ENCODE peak calls at places on chromosomes 4 and X, in eight cellular contexts. G is IMR-90, X is cardiac fibroblast, P is MM.1S, W is body of pancreas, Z is cardiac muscle cell, Q is A549, T is adrenal gland. K is an unnamed sample.

GRCh38 chr4:101973331-101973730 is 182.8 kb downstream of the BANK1 start:
- DNase-seq in Z (no peak), T (no peak), P (no peak), G (peak; percentile 50), X (no peak), W (no peak), Q (no peak), K (no peak)

GRCh38 chrX:30659421-30659820 is 6.2 kb downstream of the GK start:
- DNase-seq in P (no peak), W (no peak), Q (peak; percentile 27), G (peak; percentile 95), X (peak; percentile 84), T (no peak), Z (no peak), K (peak; percentile 64)

GRCh38 chr4:8675383-8675782 is 82.8 kb downstream of the CPZ start:
- DNase-seq in W (peak; percentile 16), Z (peak; percentile 85), Q (peak; percentile 10), P (peak; percentile 46), T (no peak), X (peak; percentile 10), G (peak; percentile 2), K (no peak)

GRCh38 chr4:138062929-138063328 is 179.2 kb downstream of the SLC7A11 start:
- DNase-seq in Q (no peak), P (no peak), T (no peak), Z (no peak), G (peak; percentile 79), X (peak; percentile 53), W (no peak), K (peak; percentile 40)

GRCh38 chr4:149498246-149498645 is 317.4 kb downstream of the IQCM start:
- DNase-seq in P (no peak), X (no peak), Q (no peak), W (no peak), T (no peak), G (no peak), Z (no peak), K (no peak)

GRCh38 chrX:40778861-40779575 is 43.7 kb upstream of the MED14 start:
- DNase-seq in Q (no peak), P (no peak), X (peak; percentile 14), Z (no peak), G (peak; percentile 72), T (no peak), W (no peak), K (peak; percentile 18)

GRCh38 chr4:57710053-57710452 is 599.9 kb upstream of the IGFBP7 start:
- DNase-seq in W (no peak), X (no peak), Q (no peak), P (no peak), G (no peak), Z (no peak), T (no peak), K (no peak)

GRCh38 chrX:111181883-111182400 is 86.0 kb downstream of the PAK3 start:
- DNase-seq in Z (no peak), P (no peak), X (no peak), G (no peak), Q (no peak), T (no peak), W (no peak), K (no peak)

GRCh38 chr4:8287606-8288280 is 18.2 kb downstream of the HTRA3 start:
- DNase-seq in Q (no peak), P (no peak), Z (no peak), G (no peak), X (no peak), W (no peak), T (no peak), K (no peak)

GRCh38 chr4:172843273-172843672 is 325.3 kb upstream of the GALNT7 start:
- DNase-seq in W (no peak), T (no peak), Z (no peak), X (no peak), Q (no peak), P (no peak), G (no peak), K (no peak)

GRCh38 chr4:16472537-16472936 is 246.3 kb upstream of the TAPT1 start:
- DNase-seq in X (no peak), Q (no peak), G (no peak), T (no peak), W (no peak), P (no peak), Z (no peak), K (no peak)

GRCh38 chr4:89434364-89434988 is 126.9 kb upstream of the GPRIN3 start:
- DNase-seq in P (peak; percentile 69), Q (peak; percentile 53), X (peak; percentile 62), T (no peak), G (peak; percentile 35), W (no peak), Z (peak; percentile 53), K (peak; percentile 41)

GRCh38 chrX:150767475-150768131 is 74.4 kb downstream of the MTMR1 start:
- DNase-seq in X (peak; percentile 84), G (peak; percentile 92), Q (no peak), W (no peak), Z (no peak), P (no peak), T (peak; percentile 30), K (peak; percentile 74)

GRCh38 chr4:112753333-112753732 is 116.4 kb downstream of the LARP7 start:
- DNase-seq in P (no peak), Q (no peak), T (no peak), G (no peak), W (no peak), X (no peak), Z (no peak), K (no peak)

GRCh38 chrX:151488677-151489076 is 74.8 kb upstream of the PASD1 start:
- DNase-seq in G (no peak), W (no peak), P (no peak), Q (peak; percentile 13), Z (peak; percentile 2), X (no peak), T (peak; percentile 29), K (no peak)

GRCh38 chr4:48122756-48123155 is 11.3 kb downstream of the TXK start:
- DNase-seq in G (no peak), W (no peak), P (no peak), T (no peak), Q (no peak), Z (peak; percentile 35), X (no peak), K (no peak)

GRCh38 chr4:48124870-48125269 is 9.2 kb downstream of the TXK start:
- DNase-seq in G (no peak), T (no peak), P (no peak), Q (no peak), W (no peak), Z (no peak), X (no peak), K (no peak)

GRCh38 chr4:48120132-48120531 is 13.9 kb downstream of the TXK start:
- DNase-seq in Z (no peak), X (no peak), Q (no peak), T (no peak), G (no peak), P (no peak), W (no peak), K (no peak)

GRCh38 chr4:48118081-48118480 is 16.0 kb downstream of the TXK start:
- DNase-seq in Q (no peak), P (no peak), T (no peak), W (no peak), Z (no peak), X (no peak), G (no peak), K (no peak)

DNA sequence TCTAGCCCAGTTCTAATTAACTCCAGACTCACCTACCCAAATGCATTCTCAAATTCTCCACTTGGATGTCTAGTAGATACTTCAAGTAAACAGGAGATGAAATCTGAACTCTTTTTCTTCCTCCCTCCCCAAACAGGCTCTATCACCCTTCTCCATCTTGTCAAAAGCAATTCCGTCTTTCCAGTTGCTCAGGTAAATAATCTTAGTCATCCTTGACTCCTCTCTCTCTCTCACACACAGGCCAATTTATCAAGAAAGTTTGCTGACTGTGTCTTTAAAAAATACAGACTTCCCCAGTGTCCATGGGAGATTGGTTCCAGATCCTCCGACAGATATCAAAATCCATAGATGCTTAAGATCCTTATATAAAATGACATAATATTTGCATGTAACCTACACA is 12.9 kb downstream of the TXK start:
- DNase-seq in X (no peak), T (no peak), P (no peak), W (no peak), Q (no peak), G (no peak), Z (no peak), K (no peak)
- H3K4me3 ChIP-seq in X (no peak overlapping the region), T (no peak overlapping the region), P (no peak overlapping the region), W (no peak overlapping the region), Q (no peak overlapping the region), G (no peak overlapping the region), Z (no peak overlapping the region), K (no peak overlapping the region)

GRCh38 chrX:118475903-118476302 is 19.7 kb upstream of the DOCK11 start:
- DNase-seq in X (no peak), Z (no peak), G (no peak), T (no peak), W (no peak), Q (no peak), P (no peak), K (no peak)
- H3K4me3 ChIP-seq in X (no peak overlapping the region), Z (no peak overlapping the region), G (no peak overlapping the region), T (no peak overlapping the region), W (no peak overlapping the region), Q (no peak overlapping the region), P (no peak overlapping the region), K (no peak overlapping the region)

GRCh38 chr4:177052211-177052725 is 257.4 kb upstream of the NEIL3 start:
- DNase-seq in W (no peak), P (no peak), T (no peak), Q (no peak), Z (no peak), X (no peak), G (no peak), K (no peak)

GRCh38 chr4:177047070-177047850 is 254.5 kb upstream of the VEGFC start:
- DNase-seq in Z (peak; percentile 80), G (peak; percentile 81), X (peak; percentile 85), P (peak; percentile 71), T (peak; percentile 60), W (peak; percentile 47), Q (peak; percentile 78), K (peak; percentile 85)

GRCh38 chr4:177057191-177057590 is 252.5 kb upstream of the NEIL3 start:
- DNase-seq in W (no peak), Z (no peak), T (no peak), X (no peak), G (no peak), Q (no peak), P (no peak), K (no peak)

GRCh38 chr4:177047851-177048174 is 255.1 kb upstream of the VEGFC start:
- DNase-seq in G (peak; percentile 55), P (no peak), Z (no peak), X (peak; percentile 9), Q (no peak), T (no peak), W (no peak), K (peak; percentile 28)

GRCh38 chr4:177051473-177052060 is 258.1 kb upstream of the NEIL3 start:
- DNase-seq in W (peak; percentile 41), X (peak; percentile 24), Q (peak; percentile 37), G (peak; percentile 9), Z (peak; percentile 51), T (no peak), P (peak; percentile 69), K (peak; percentile 13)
- H3K4me3 ChIP-seq in W (no peak overlapping the region), X (no peak overlapping the region), Q (no peak overlapping the region), G (no peak overlapping the region), Z (no peak overlapping the region), T (no peak overlapping the region), P (no peak overlapping the region), K (no peak overlapping the region)

DNA sequence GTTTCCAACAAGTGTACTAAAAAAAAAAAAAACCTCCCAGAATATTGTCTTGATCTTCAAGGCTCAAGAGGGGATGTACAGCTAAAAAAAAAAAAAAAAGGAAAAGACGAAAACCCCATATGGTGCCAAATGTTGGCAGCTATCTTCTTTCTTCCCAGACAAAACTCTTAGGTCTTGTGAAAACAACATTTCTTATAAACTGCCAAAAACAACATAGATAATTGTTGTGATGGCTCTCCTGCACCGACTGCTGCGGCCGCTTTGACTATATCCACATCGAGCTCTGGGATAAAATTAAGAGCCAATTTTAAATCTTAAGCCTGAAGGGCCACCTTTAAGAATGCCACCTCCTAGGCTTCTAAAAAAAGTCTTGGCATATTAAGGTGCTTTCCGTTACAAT is 23.5 kb downstream of the PDGFC start:
- DNase-seq in G (no peak), P (no peak), W (no peak), X (peak; percentile 55), T (no peak), Z (no peak), Q (no peak), K (peak; percentile 74)
- H3K4me3 ChIP-seq in G (no peak overlapping the region), P (no peak overlapping the region), W (no peak overlapping the region), X (no peak overlapping the region), T (no peak overlapping the region), Z (no peak overlapping the region), Q (no peak overlapping the region), K (no peak overlapping the region)

K was measured in astrocyte of the spinal cord.